ENCODE peak calls at places on chromosomes 4 and X, in ten cellular contexts. G, V, R, B, C, L, U, A, D and W are unnamed samples.

GRCh38 chr4:126455865-126456264 is 1141.1 kb downstream of the FAT4 start:
- DNase-seq in V (no peak), C (no peak), U (no peak), A (no peak), B (no peak), L (no peak), G (no peak), D (no peak), R (no peak), W (no peak)

GRCh38 chrX:119045884-119046283 is 26.9 kb upstream of the CT47C1 start:
- DNase-seq in V (no peak), B (no peak), L (no peak), R (no peak), D (no peak), A (no peak), G (no peak), C (no peak), U (no peak), W (no peak)

GRCh38 chrX:58051346-58051745 is 141.1 kb upstream of the ZXDA start:
- DNase-seq in G (no peak), B (no peak), A (no peak), U (no peak), R (no peak), C (no peak), V (no peak), D (no peak), L (no peak), W (no peak)

GRCh38 chr4:181766061-181766460 is 477.1 kb upstream of the TENM3 start:
- DNase-seq in G (peak; percentile 41), U (no peak), B (no peak), D (no peak), R (no peak), V (no peak), C (no peak), L (no peak), A (no peak), W (no peak)

GRCh38 chrX:24464498-24464835 is 619 bp upstream of the PDK3 start:
- DNase-seq in V (no peak), D (no peak), B (no peak), R (no peak), U (peak; percentile 18), L (no peak), G (no peak), A (no peak), C (no peak), W (no peak)

GRCh38 chr4:172202480-172203076 is 389.4 kb downstream of the GALNTL6 start:
- DNase-seq in V (no peak), U (no peak), L (no peak), D (no peak), B (no peak), C (no peak), A (no peak), G (peak; percentile 48), R (peak; percentile 30), W (no peak)

GRCh38 chrX:153766098-153766817 is 2.2 kb downstream of the PLXNB3 start:
- DNase-seq in L (peak; percentile 11), B (no peak), U (peak; percentile 44), C (no peak), A (peak; percentile 41), D (peak; percentile 12), V (no peak), R (no peak), G (peak; percentile 82), W (no peak)

GRCh38 chr4:183099537-183100297 is 660 bp downstream of the WWC2 start:
- DNase-seq in U (peak; percentile 30), R (no peak), V (no peak), D (no peak), A (no peak), G (peak; percentile 32), L (peak; percentile 30), C (peak; percentile 1), B (no peak), W (peak; percentile 80)

GRCh38 chrX:74670028-74670427 is 55.6 kb upstream of the RLIM start:
- DNase-seq in C (no peak), B (no peak), V (no peak), L (no peak), U (no peak), G (no peak), D (no peak), A (no peak), R (no peak), W (no peak)

GRCh38 chr4:187961171-187961570 is 34.4 kb upstream of the ZFP42 start:
- DNase-seq in A (no peak), V (no peak), G (no peak), C (no peak), R (no peak), U (no peak), B (no peak), L (no peak), D (no peak), W (no peak)

GRCh38 chrX:65677954-65678469 is 10.6 kb downstream of the MSN start:
- DNase-seq in B (no peak), U (peak; percentile 40), L (no peak), R (no peak), C (no peak), V (no peak), A (peak; percentile 73), D (no peak), G (peak; percentile 93), W (no peak)

GRCh38 chr4:174553828-174554227 is 31.5 kb upstream of the HPGD start:
- DNase-seq in U (no peak), G (peak; percentile 69), B (no peak), D (no peak), C (no peak), V (no peak), L (no peak), A (peak; percentile 48), R (no peak), W (no peak)

GRCh38 chr4:155688211-155688610 is 21.6 kb downstream of the GUCY1A1 start:
- DNase-seq in A (no peak), D (no peak), L (no peak), V (no peak), G (no peak), C (no peak), R (no peak), B (no peak), U (no peak), W (no peak)